ENCODE peak calls at places on chromosomes 2 and 18, in eight cellular contexts. Q is sigmoid colon; H is CD8-positive, alpha-beta T cell; Y is CD4-positive, alpha-beta memory T cell; P is SJCRH30; T is left ventricle myocardium inferior; V is transverse colon; W is cardiac muscle cell. U is an unnamed sample.

GRCh38 chr2:168087406-168087805 is 160.0 kb downstream of the STK39 start:
- DNase-seq in Q (no peak), H (no peak), Y (no peak), P (no peak), T (no peak), V (no peak), W (no peak), U (no peak)

GRCh38 chr2:241378816-241379215 is 22.7 kb downstream of the FARP2 start:
- DNase-seq in Q (no peak), H (no peak), Y (no peak), P (no peak), T (no peak), V (no peak), W (no peak), U (no peak)

GRCh38 chr2:20291106-20291564 is 59.5 kb downstream of the PUM2 start:
- DNase-seq in Q (no peak), H (no peak), Y (peak; percentile 9), P (peak; percentile 65), T (no peak), V (peak; percentile 40), W (peak; percentile 84), U (no peak)

GRCh38 chr2:119106301-119106897 is 52.2 kb downstream of the C1QL2 start:
- DNase-seq in Q (peak; percentile 12), H (no peak), Y (no peak), P (peak; percentile 55), T (no peak), V (peak; percentile 24), W (peak; percentile 49), U (no peak)

GRCh38 chr18:22687892-22688680 is 245.0 kb upstream of the RBBP8 start:
- DNase-seq in Q (no peak), H (no peak), Y (no peak), P (no peak), T (no peak), V (no peak), W (no peak), U (no peak)

GRCh38 chr2:62116983-62117382 is 78.9 kb upstream of the B3GNT2 start:
- DNase-seq in Q (no peak), H (no peak), Y (no peak), P (no peak), T (no peak), V (no peak), W (no peak), U (no peak)

GRCh38 chr18:6401687-6402086 is 13.0 kb downstream of the L3MBTL4 start:
- DNase-seq in Q (no peak), H (no peak), Y (no peak), P (no peak), T (no peak), V (no peak), W (no peak), U (no peak)

GRCh38 chr2:78532762-78533399 is 492.6 kb upstream of the REG3G start:
- DNase-seq in Q (no peak), H (no peak), Y (no peak), P (no peak), T (no peak), V (no peak), W (no peak), U (no peak)

GRCh38 chr2:178246696-178247095 is 52.4 kb downstream of the OSBPL6 start:
- DNase-seq in Q (no peak), H (no peak), Y (no peak), P (no peak), T (no peak), V (no peak), W (no peak), U (no peak)

GRCh38 chr2:65130440-65131175 is 702 bp upstream of the RAB1A start:
- DNase-seq in Q (no peak), H (no peak), Y (no peak), P (no peak), T (no peak), V (no peak), W (no peak), U (no peak)
- H3K4me1 ChIP-seq in Q (no peaks in the 10 kb centered on the region), H (peaks cover 34% of the 10 kb centered on the region), Y (peaks cover 40% of the 10 kb centered on the region), P (peaks cover 3% of the 10 kb centered on the region), T (peaks cover 55% of the 10 kb centered on the region), V (peaks cover 32% of the 10 kb centered on the region), W (peaks cover 10% of the 10 kb centered on the region), U (peaks cover 35% of the 10 kb centered on the region)

DNA sequence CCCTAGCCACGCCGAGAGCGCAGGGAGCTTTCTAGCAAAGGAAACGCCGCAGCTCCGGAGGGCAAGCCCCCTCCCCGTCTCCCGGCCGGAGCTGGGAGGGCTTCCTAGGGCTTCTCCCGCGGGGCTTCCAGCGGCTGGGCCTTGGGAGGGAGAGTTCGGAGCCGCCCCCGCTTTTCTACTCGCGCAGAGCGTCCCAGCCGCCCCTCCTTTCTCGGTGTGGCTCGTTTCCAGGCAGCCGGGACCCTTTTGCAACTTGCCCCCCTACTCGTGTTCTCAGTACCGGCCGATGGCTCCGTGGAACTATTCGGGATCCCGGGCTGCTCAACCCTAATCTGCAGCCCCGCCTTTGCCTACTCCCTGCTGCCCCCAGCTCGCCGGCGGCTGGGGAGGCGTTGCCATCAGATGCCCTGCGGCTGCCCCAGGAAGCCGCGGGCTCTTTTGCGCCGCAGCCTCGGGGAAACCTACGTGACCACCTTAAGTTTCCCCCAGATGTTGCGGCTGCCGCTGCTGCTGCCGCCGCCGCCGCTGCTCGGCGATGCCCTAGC is 1.5 kb upstream of the NR4A2 start:
- DNase-seq in Q (peak; percentile 89), H (peak; percentile 47), Y (peak; percentile 86), P (peak; percentile 49), T (peak; percentile 72), V (peak; percentile 77), W (no peak), U (peak; percentile 89)
- H3K9me3 ChIP-seq in Q (no peaks in the 10 kb centered on the region), H (no peaks in the 10 kb centered on the region), Y (no peaks in the 10 kb centered on the region), P (no peaks in the 10 kb centered on the region), T (no peaks in the 10 kb centered on the region), V (no peaks in the 10 kb centered on the region), W (no peaks in the 10 kb centered on the region), U (no peaks in the 10 kb centered on the region)

GRCh38 chr18:37570336-37570930 is 4.8 kb upstream of the CELF4 start:
- DNase-seq in Q (no peak), H (no peak), Y (no peak), P (no peak), T (no peak), V (no peak), W (peak; percentile 23), U (no peak)

GRCh38 chr18:37568671-37569070 is 3.1 kb upstream of the CELF4 start:
- DNase-seq in Q (no peak), H (no peak), Y (no peak), P (no peak), T (no peak), V (no peak), W (no peak), U (no peak)

GRCh38 chr18:37572736-37573135 is 7.1 kb upstream of the CELF4 start:
- DNase-seq in Q (no peak), H (no peak), Y (no peak), P (no peak), T (no peak), V (no peak), W (no peak), U (no peak)

GRCh38 chr18:37574113-37574512 is 8.5 kb upstream of the CELF4 start:
- DNase-seq in Q (no peak), H (no peak), Y (no peak), P (no peak), T (no peak), V (no peak), W (peak; percentile 31), U (no peak)

DNA sequence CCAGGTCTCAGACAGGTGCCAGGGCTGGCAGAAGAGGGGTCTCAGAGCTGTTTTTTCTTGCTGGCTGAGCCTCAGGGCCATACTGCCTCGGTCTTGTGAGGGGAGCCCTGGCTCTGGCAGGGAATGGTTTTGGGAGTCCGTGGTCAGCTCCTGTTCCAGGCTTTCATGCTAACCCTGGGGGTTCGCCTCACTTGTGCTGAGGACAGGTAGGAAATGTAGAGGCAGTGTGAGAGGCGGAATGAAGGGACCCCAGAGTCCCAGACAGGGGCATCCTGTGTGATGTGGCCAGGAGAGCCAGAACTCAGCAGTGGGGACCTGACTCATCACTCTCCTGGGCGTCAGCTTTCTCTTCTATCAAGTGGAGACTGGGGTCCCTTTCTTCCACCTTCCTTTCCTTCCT is 5.7 kb upstream of the CELF4 start:
- DNase-seq in Q (no peak), H (no peak), Y (no peak), P (no peak), T (no peak), V (no peak), W (no peak), U (no peak)
- H3K27me3 ChIP-seq in Q (peaks cover 44% of the 10 kb centered on the region), H (peaks cover 11% of the 10 kb centered on the region), Y (peaks cover 10% of the 10 kb centered on the region), P (no peaks in the 10 kb centered on the region), T (peaks cover 90% of the 10 kb centered on the region), V (peaks cover 53% of the 10 kb centered on the region), W (peaks cover 64% of the 10 kb centered on the region), U (peaks cover 15% of the 10 kb centered on the region)

GRCh38 chr2:137508739-137509384 is 455.4 kb upstream of the HNMT start:
- DNase-seq in Q (no peak), H (no peak), Y (no peak), P (no peak), T (no peak), V (no peak), W (no peak), U (no peak)
- H3K4me1 ChIP-seq in Q (no peaks in the 10 kb centered on the region), H (no peaks in the 10 kb centered on the region), Y (no peaks in the 10 kb centered on the region), P (no peaks in the 10 kb centered on the region), T (no peaks in the 10 kb centered on the region), V (no peaks in the 10 kb centered on the region), W (no peaks in the 10 kb centered on the region), U (no peaks in the 10 kb centered on the region)

GRCh38 chr2:228535396-228535795 is 353.9 kb upstream of the SPHKAP start:
- DNase-seq in Q (no peak), H (no peak), Y (no peak), P (no peak), T (no peak), V (no peak), W (no peak), U (no peak)

GRCh38 chr2:228527481-228527880 is 346.0 kb upstream of the SPHKAP start:
- DNase-seq in Q (no peak), H (no peak), Y (no peak), P (no peak), T (no peak), V (no peak), W (no peak), U (no peak)

GRCh38 chr2:228526687-228527086 is 345.2 kb upstream of the SPHKAP start:
- DNase-seq in Q (no peak), H (no peak), Y (no peak), P (no peak), T (no peak), V (no peak), W (no peak), U (no peak)

GRCh38 chr2:228533156-228533555 is 351.7 kb upstream of the SPHKAP start:
- DNase-seq in Q (no peak), H (no peak), Y (no peak), P (no peak), T (no peak), V (no peak), W (no peak), U (no peak)

DNA sequence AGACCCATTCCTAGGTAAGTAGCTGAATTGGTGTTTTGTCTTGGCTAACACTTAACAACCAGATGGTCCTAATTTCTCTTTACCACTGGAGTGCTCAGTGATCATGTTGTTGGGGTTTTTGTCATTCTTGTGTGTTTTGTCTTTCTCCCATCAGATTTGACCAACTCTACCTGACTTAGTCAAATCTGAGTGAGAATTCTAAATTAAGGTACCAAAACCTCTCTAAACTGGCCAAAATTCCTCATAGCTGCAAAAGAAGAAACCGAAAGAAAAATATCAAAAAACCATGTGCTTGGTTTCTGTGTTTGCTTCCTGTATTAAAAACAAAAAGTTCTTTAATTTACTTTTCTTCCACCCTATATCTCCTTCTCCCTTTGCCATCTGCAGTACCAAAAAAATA is 350.7 kb upstream of the SPHKAP start:
- DNase-seq in Q (no peak), H (no peak), Y (no peak), P (no peak), T (no peak), V (no peak), W (no peak), U (no peak)
- H3K9me3 ChIP-seq in Q (no peaks in the 10 kb centered on the region), H (no peaks in the 10 kb centered on the region), Y (no peaks in the 10 kb centered on the region), P (peaks cover 20% of the 10 kb centered on the region), T (peaks cover 27% of the 10 kb centered on the region), V (peaks cover 6% of the 10 kb centered on the region), W (peaks cover 2% of the 10 kb centered on the region), U (no peaks in the 10 kb centered on the region)

GRCh38 chr2:121919803-121920202 is 164.4 kb downstream of the TSN start:
- DNase-seq in Q (no peak), H (no peak), Y (no peak), P (no peak), T (no peak), V (no peak), W (no peak), U (no peak)
- H3K27me3 ChIP-seq in Q (no peaks in the 10 kb centered on the region), H (no peaks in the 10 kb centered on the region), Y (no peaks in the 10 kb centered on the region), P (peaks cover 4% of the 10 kb centered on the region), T (no peaks in the 10 kb centered on the region), V (no peaks in the 10 kb centered on the region), W (no peaks in the 10 kb centered on the region), U (no peaks in the 10 kb centered on the region)

U was measured in CD8-positive, alpha-beta memory T cell.